ENCODE peak calls at places on chromosomes 1 and 21, in eight cellular contexts. X, Y, J, Q, B, E, U and N are unnamed samples.

GRCh38 chr1:61448934-61449368 is 276.0 kb downstream of the TM2D1 start:
- DNase-seq in X (peak; percentile 29), Y (peak; percentile 100), J (no peak), Q (no peak), B (peak; percentile 79), E (no peak), U (no peak), N (no peak)

GRCh38 chr21:26469789-26470188 is 103.3 kb downstream of the CYYR1 start:
- DNase-seq in X (no peak), Y (peak; percentile 86), J (no peak), Q (no peak), B (peak; percentile 15), E (peak; percentile 19), U (peak; percentile 49), N (peak; percentile 71)

GRCh38 chr1:193905288-193906085 is 719.1 kb upstream of the B3GALT2 start:
- DNase-seq in X (no peak), Y (no peak), J (no peak), Q (no peak), B (no peak), E (no peak), U (no peak), N (no peak)

GRCh38 chr1:192808588-192809285 is at the start of gene RGS2:
- DNase-seq in X (peak; percentile 94), Y (peak; percentile 90), J (peak; percentile 84), Q (peak; percentile 87), B (peak; percentile 88), E (peak; percentile 82), U (peak; percentile 78), N (peak; percentile 66)

GRCh38 chr1:8858888-8859706 is 19.4 kb downstream of the ENO1 start:
- DNase-seq in X (peak; percentile 57), Y (peak; percentile 17), J (no peak), Q (peak; percentile 50), B (no peak), E (peak; percentile 10), U (no peak), N (no peak)

GRCh38 chr1:63784489-63785390 is 10.9 kb downstream of the ROR1 start:
- DNase-seq in X (peak; percentile 38), Y (no peak), J (no peak), Q (no peak), B (no peak), E (no peak), U (no peak), N (no peak)

GRCh38 chr21:30104246-30104645 is 62.4 kb downstream of the CLDN17 start:
- DNase-seq in X (no peak), Y (no peak), J (no peak), Q (no peak), B (no peak), E (no peak), U (no peak), N (no peak)

GRCh38 chr1:159826436-159827101 is at the start of gene SLAMF8:
- DNase-seq in X (peak; percentile 25), Y (no peak), J (no peak), Q (peak; percentile 50), B (no peak), E (no peak), U (no peak), N (no peak)

GRCh38 chr1:9252999-9253398 is 18.4 kb downstream of the H6PD start:
- DNase-seq in X (no peak), Y (no peak), J (no peak), Q (no peak), B (no peak), E (no peak), U (no peak), N (no peak)

GRCh38 chr1:115233598-115233997 is 104.5 kb downstream of the NGF start:
- DNase-seq in X (no peak), Y (no peak), J (no peak), Q (no peak), B (no peak), E (no peak), U (no peak), N (no peak)

GRCh38 chr1:65997693-65998092 is 205.0 kb downstream of the PDE4B start:
- DNase-seq in X (no peak), Y (no peak), J (no peak), Q (no peak), B (no peak), E (no peak), U (no peak), N (no peak)

GRCh38 chr1:145824499-145824842 is 471 bp downstream of the POLR3C start:
- DNase-seq in X (no peak), Y (no peak), J (no peak), Q (no peak), B (no peak), E (no peak), U (no peak), N (no peak)

GRCh38 chr21:42317826-42318746 is 2.9 kb upstream of the TFF3 start:
- DNase-seq in X (no peak), Y (no peak), J (no peak), Q (no peak), B (no peak), E (no peak), U (no peak), N (no peak)

GRCh38 chr1:27267153-27267552 is 32.7 kb downstream of the WDTC1 start:
- DNase-seq in X (no peak), Y (no peak), J (no peak), Q (no peak), B (no peak), E (no peak), U (no peak), N (no peak)

GRCh38 chr1:226967665-226968064 is 27.6 kb downstream of the COQ8A start:
- DNase-seq in X (no peak), Y (peak; percentile 28), J (no peak), Q (no peak), B (no peak), E (peak; percentile 96), U (no peak), N (no peak)

GRCh38 chr1:7691557-7691956 is 79.5 kb upstream of the VAMP3 start:
- DNase-seq in X (no peak), Y (no peak), J (no peak), Q (no peak), B (no peak), E (no peak), U (no peak), N (no peak)

GRCh38 chr1:177995369-177995768 is 25.5 kb upstream of the SEC16B start:
- DNase-seq in X (no peak), Y (no peak), J (no peak), Q (no peak), B (no peak), E (no peak), U (no peak), N (no peak)

GRCh38 chr21:45528981-45529784 is 13.1 kb downstream of the SLC19A1 start:
- DNase-seq in X (no peak), Y (no peak), J (no peak), Q (peak; percentile 11), B (no peak), E (no peak), U (no peak), N (no peak)

GRCh38 chr1:157961805-157962762 is 31.4 kb upstream of the KIRREL1 start:
- DNase-seq in X (no peak), Y (no peak), J (no peak), Q (no peak), B (no peak), E (no peak), U (no peak), N (peak; percentile 64)

GRCh38 chr1:200302893-200303250 is 107.0 kb downstream of the ZNF281 start:
- DNase-seq in X (peak; percentile 61), Y (no peak), J (no peak), Q (no peak), B (no peak), E (no peak), U (no peak), N (no peak)

GRCh38 chr1:171699526-171699925 is 42.3 kb downstream of the VAMP4 start:
- DNase-seq in X (no peak), Y (no peak), J (no peak), Q (no peak), B (no peak), E (no peak), U (no peak), N (no peak)

GRCh38 chr1:164706596-164706995 is 147.6 kb downstream of the PBX1 start:
- DNase-seq in X (no peak), Y (no peak), J (no peak), Q (no peak), B (no peak), E (no peak), U (no peak), N (no peak)

GRCh38 chr1:201790261-201790660 is 38.7 kb upstream of the IPO9 start:
- DNase-seq in X (no peak), Y (peak; percentile 65), J (no peak), Q (no peak), B (no peak), E (no peak), U (no peak), N (no peak)

GRCh38 chr1:162906485-162906884 is 45.5 kb upstream of the CCDC190 start:
- DNase-seq in X (no peak), Y (no peak), J (no peak), Q (no peak), B (no peak), E (no peak), U (no peak), N (no peak)

GRCh38 chr1:90346349-90346748 is 351.4 kb downstream of the ZNF326 start:
- DNase-seq in X (no peak), Y (no peak), J (no peak), Q (no peak), B (no peak), E (no peak), U (no peak), N (no peak)

GRCh38 chr1:157893681-157894080 is 52.1 kb upstream of the CD5L start:
- DNase-seq in X (no peak), Y (no peak), J (no peak), Q (no peak), B (no peak), E (no peak), U (no peak), N (no peak)

GRCh38 chr1:59302297-59302696 is 5.4 kb downstream of the FGGY start:
- DNase-seq in X (no peak), Y (no peak), J (no peak), Q (no peak), B (no peak), E (no peak), U (no peak), N (no peak)